ENCODE peak calls at places on chromosomes 3 and 15, in six cellular contexts. P, H, B, Q, L and D are unnamed samples.

GRCh38 chr15:75043509-75044257 is 20.3 kb downstream of the PPCDC start:
- DNase-seq in B (peak), P (no peak), Q (peak), L (no peak), H (peak), D (no peak)

GRCh38 chr3:27165348-27165747 is 203.8 kb downstream of the NEK10 start:
- DNase-seq in L (no peak), H (no peak), P (no peak), B (no peak), Q (no peak), D (no peak)

GRCh38 chr3:39280569-39280968 is 733 bp upstream of the CX3CR1 start:
- DNase-seq in P (no peak), L (no peak), B (no peak), Q (no peak), H (no peak), D (no peak)

GRCh38 chr3:13251166-13251892 is 168.8 kb downstream of the NUP210 start:
- DNase-seq in B (no peak), H (peak), P (no peak), Q (no peak), L (no peak), D (no peak)

GRCh38 chr3:29486917-29487316 is 206.0 kb downstream of the RBMS3 start:
- DNase-seq in B (no peak), P (no peak), L (no peak), H (no peak), Q (no peak), D (no peak)

GRCh38 chr3:61707492-61707891 is 146.1 kb downstream of the PTPRG start:
- DNase-seq in L (no peak), Q (no peak), H (no peak), B (no peak), P (no peak), D (no peak)

GRCh38 chr3:182979719-182980191 is 583 bp downstream of the DCUN1D1 start:
- DNase-seq in B (peak), H (peak), Q (no peak), L (peak), P (no peak), D (peak)

GRCh38 chr3:128424508-128425069 is 42.1 kb downstream of the DNAJB8 start:
- DNase-seq in Q (no peak), H (no peak), B (peak), L (no peak), P (peak), D (no peak)

GRCh38 chr3:167032267-167032876 is 347.7 kb downstream of the ZBBX start:
- DNase-seq in L (no peak), H (peak), B (no peak), Q (no peak), P (peak), D (no peak)

GRCh38 chr15:51076898-51077564 is 17.7 kb downstream of the TNFAIP8L3 start:
- DNase-seq in Q (peak), H (no peak), P (no peak), B (no peak), L (peak), D (peak)

GRCh38 chr3:114623420-114624046 is 329.7 kb downstream of the TIGIT start:
- DNase-seq in H (peak), L (no peak), P (no peak), B (no peak), Q (no peak), D (no peak)

GRCh38 chr3:144053121-144053520 is 81.5 kb downstream of the DIPK2A start:
- DNase-seq in Q (no peak), B (no peak), H (no peak), P (no peak), L (no peak), D (no peak)

GRCh38 chr3:196554205-196554604 is 14.1 kb downstream of the WDR53 start:
- DNase-seq in Q (no peak), B (no peak), L (no peak), H (no peak), P (no peak), D (no peak)

GRCh38 chr3:177134166-177134565 is 63.1 kb downstream of the TBL1XR1 start:
- DNase-seq in H (no peak), P (no peak), B (no peak), L (no peak), Q (no peak), D (no peak)

GRCh38 chr15:28901987-28902745 is 16.4 kb downstream of the APBA2 start:
- DNase-seq in P (no peak), L (no peak), H (no peak), B (no peak), Q (no peak), D (peak)

GRCh38 chr3:45798034-45798433 is 1.7 kb upstream of the SLC6A20 start:
- DNase-seq in B (no peak), L (no peak), P (no peak), Q (no peak), H (no peak), D (no peak)

GRCh38 chr3:66302288-66302687 is 81.5 kb downstream of the SLC25A26 start:
- DNase-seq in L (no peak), B (no peak), Q (no peak), H (no peak), P (no peak), D (no peak)

GRCh38 chr15:82031871-82032270 is 13.9 kb downstream of the MEX3B start:
- DNase-seq in L (no peak), Q (no peak), P (no peak), B (no peak), H (no peak), D (no peak)

GRCh38 chr15:52483712-52484111 is 45.0 kb downstream of the MYO5A start:
- DNase-seq in Q (no peak), P (no peak), B (no peak), H (no peak), L (no peak), D (no peak)

GRCh38 chr15:73654659-73655058 is 21.5 kb upstream of the NPTN start:
- DNase-seq in P (no peak), H (no peak), L (no peak), Q (no peak), B (no peak), D (no peak)

GRCh38 chr3:184172681-184173373 is 1.8 kb upstream of the AP2M1 start:
- DNase-seq in B (no peak), P (no peak), L (no peak), Q (no peak), H (no peak), D (no peak)

GRCh38 chr3:46484911-46485696 is 12.7 kb upstream of the RTP3 start:
- DNase-seq in P (no peak), L (no peak), B (peak), Q (no peak), H (no peak), D (peak)

GRCh38 chr15:33292718-33293307 is 18.0 kb upstream of the RYR3 start:
- DNase-seq in B (peak), P (peak), H (peak), Q (no peak), L (peak), D (peak)

GRCh38 chr3:113712129-113712528 is 15.7 kb upstream of the USF3 start:
- DNase-seq in H (no peak), B (no peak), Q (no peak), L (no peak), P (no peak), D (no peak)

GRCh38 chr15:58737298-58737697 is 12.2 kb downstream of the ADAM10 start:
- DNase-seq in P (no peak), L (no peak), H (no peak), B (no peak), Q (no peak), D (no peak)

GRCh38 chr3:33491697-33492096 is 51.5 kb upstream of the UBP1 start:
- DNase-seq in Q (no peak), L (no peak), P (no peak), H (no peak), B (no peak), D (no peak)

GRCh38 chr15:43511012-43511885 is 6.2 kb upstream of the MAP1A start:
- DNase-seq in L (peak), Q (no peak), P (peak), B (no peak), H (peak), D (peak)

DNA sequence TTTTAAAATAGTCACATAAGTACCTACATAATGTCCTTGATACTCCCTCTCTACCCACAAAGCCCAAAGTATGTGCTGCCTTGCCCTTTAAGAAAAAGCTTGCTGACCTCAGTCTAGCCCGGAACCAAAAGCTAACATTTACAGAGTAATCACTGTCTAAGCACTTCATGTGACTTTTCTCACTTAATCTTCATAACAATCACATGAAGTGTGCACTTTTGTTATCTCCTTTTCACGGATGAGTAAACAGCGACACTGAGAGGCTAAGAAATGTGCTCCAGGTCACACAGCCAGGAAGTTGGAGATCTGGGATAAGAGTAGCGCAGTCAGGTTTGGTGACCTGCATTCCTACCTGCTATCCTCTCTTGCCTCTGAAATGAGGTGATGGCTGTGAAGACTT is 194.0 kb downstream of the ITPR1 start:
- DNase-seq in Q (no peak), L (no peak), P (no peak), H (peak), B (peak), D (no peak)
- TF ChIP-seq SP1 in Q (no peak), L (no peak), P (no peak), H (no peak), B (no peak), D (no peak)

GRCh38 chr3:149900322-149900721 is 70.4 kb downstream of the PFN2 start:
- DNase-seq in L (no peak), H (no peak), Q (no peak), P (no peak), B (no peak), D (no peak)

GRCh38 chr3:149906036-149906435 is 64.7 kb downstream of the PFN2 start:
- DNase-seq in P (no peak), Q (no peak), H (no peak), B (no peak), L (no peak), D (no peak)

GRCh38 chr3:149898771-149899170 is 71.9 kb downstream of the PFN2 start:
- DNase-seq in H (no peak), B (no peak), L (no peak), P (peak), Q (no peak), D (no peak)

GRCh38 chr3:149901770-149902169 is 68.9 kb downstream of the PFN2 start:
- DNase-seq in Q (no peak), H (no peak), P (no peak), B (no peak), L (no peak), D (no peak)

GRCh38 chr3:149902498-149903139 is 68.1 kb downstream of the PFN2 start:
- DNase-seq in B (no peak), P (no peak), L (no peak), Q (no peak), H (no peak), D (no peak)
- TF ChIP-seq CTCF in B (no peak), P (peak), L (no peak), Q (peak), H (no peak), D (no peak)

GRCh38 chr15:71447328-71448250 is 332.3 kb downstream of the THSD4 start:
- DNase-seq in L (no peak), B (no peak), P (peak), H (no peak), Q (no peak), D (no peak)
- TF ChIP-seq SP1 in L (no peak), B (no peak), P (peak), H (no peak), Q (no peak), D (no peak)

GRCh38 chr15:27798807-27799206 is 300.3 kb downstream of the OCA2 start:
- DNase-seq in L (no peak), P (no peak), B (no peak), Q (no peak), H (no peak), D (no peak)
- TF ChIP-seq CTCF in L (no peak), P (no peak), B (no peak), Q (no peak), H (no peak), D (no peak)

DNA sequence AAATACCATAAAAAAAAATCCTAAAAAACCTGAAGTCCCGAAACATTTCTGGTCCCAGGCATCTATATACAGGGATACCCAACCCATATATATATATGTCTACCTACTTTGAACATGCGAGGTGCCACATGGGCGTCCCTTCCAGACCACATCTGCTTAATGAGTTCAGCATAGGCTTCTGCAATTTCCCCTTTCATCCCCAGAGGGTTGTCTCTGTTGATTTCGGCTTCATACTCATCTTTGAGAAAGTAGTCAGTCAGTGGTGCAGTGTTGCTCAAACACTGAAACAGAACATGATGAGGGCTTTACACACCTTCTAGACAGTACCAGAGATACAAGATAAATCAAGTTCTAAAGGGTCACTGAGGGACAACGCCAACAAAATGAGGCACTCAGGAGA is 28.6 kb upstream of the C3orf62 start:
- DNase-seq in L (no peak), Q (no peak), B (no peak), P (no peak), H (no peak), D (no peak)
- TF ChIP-seq SP1 in L (no peak), Q (no peak), B (no peak), P (no peak), H (no peak), D (no peak)

GRCh38 chr3:126475411-126476114 is at the start of gene ZXDC:
- DNase-seq in B (peak), H (peak), P (peak), Q (peak), L (peak), D (peak)
- TF ChIP-seq CTCF in B (peak), H (peak), P (no peak), Q (peak), L (no peak), D (no peak)

GRCh38 chr3:174821477-174821876 is 37.7 kb upstream of the NAALADL2 start:
- DNase-seq in L (no peak), B (no peak), Q (no peak), H (no peak), P (no peak), D (no peak)
- TF ChIP-seq SP1 in L (no peak), B (no peak), Q (no peak), H (no peak), P (no peak), D (no peak)